ENCODE peak calls at places on chromosomes 1 and 21, in five cellular contexts. B, Y, I, Z and F are unnamed samples.

GRCh38 chr1:7726623-7727022 is 44.5 kb upstream of the VAMP3 start:
- DNase-seq in B (no peak), I (no peak), Z (no peak), Y (no peak), F (no peak)

GRCh38 chr1:29211086-29212030 is 19.4 kb downstream of the MECR start:
- DNase-seq in Y (no peak), B (no peak), I (no peak), Z (no peak), F (no peak)

GRCh38 chr1:160858127-160858909 is 4.4 kb downstream of the CD244 start:
- DNase-seq in I (no peak), B (no peak), Z (no peak), Y (no peak), F (no peak)

GRCh38 chr21:34673006-34673405 is 4.2 kb downstream of the CLIC6 start:
- DNase-seq in Y (no peak), I (no peak), Z (no peak), B (no peak), F (no peak)

GRCh38 chr1:239268007-239268406 is 118.4 kb upstream of the CHRM3 start:
- DNase-seq in B (no peak), Y (no peak), I (no peak), Z (no peak), F (no peak)

GRCh38 chr1:103441342-103441741 is 84.2 kb upstream of the RNPC3 start:
- DNase-seq in Z (no peak), B (no peak), I (no peak), Y (no peak), F (no peak)

GRCh38 chr1:47449702-47450552 is 12.1 kb downstream of the FOXD2 start:
- DNase-seq in Z (no peak), Y (peak), B (no peak), I (peak), F (no peak)

GRCh38 chr1:8643542-8644536 is 173.6 kb downstream of the RERE start:
- DNase-seq in I (no peak), B (no peak), Z (no peak), Y (no peak), F (no peak)

GRCh38 chr1:166340709-166341108 is 173.9 kb upstream of the FAM78B start:
- DNase-seq in Y (no peak), Z (no peak), I (no peak), B (no peak), F (no peak)

GRCh38 chr1:222711319-222712252 is 705 bp downstream of the AIDA start:
- DNase-seq in Y (peak), Z (peak), B (peak), I (peak), F (peak)

GRCh38 chr1:195450794-195451193 is 1157.4 kb downstream of the KCNT2 start:
- DNase-seq in Y (no peak), Z (no peak), I (no peak), B (no peak), F (no peak)

GRCh38 chr1:18927082-18927653 is 24.8 kb upstream of the ALDH4A1 start:
- DNase-seq in Z (peak), Y (peak), I (no peak), B (no peak), F (peak)

GRCh38 chr1:108590436-108590835 is 30.5 kb downstream of the EEIG2 start:
- DNase-seq in Y (no peak), Z (no peak), I (peak), B (no peak), F (peak)